ENCODE peak calls at places on chromosomes 7 and 10, in six cellular contexts. J is body of pancreas; U is pancreas; B is effector memory CD4-positive, alpha-beta T cell; P is A549; O is left ventricle myocardium inferior. S is an unnamed sample.

GRCh38 chr10:110426294-110427153 is 71.2 kb upstream of the DUSP5 start:
- DNase-seq in U (no peak), P (peak; percentile 68), J (peak; percentile 52), O (no peak), B (no peak), S (no peak)

GRCh38 chr10:59905066-59905734 is 1.2 kb downstream of the CCDC6 start:
- DNase-seq in O (no peak), U (peak; percentile 77), P (no peak), B (no peak), J (peak; percentile 57), S (no peak)

GRCh38 chr7:56493196-56493595 is 377.0 kb upstream of the NUPR2 start:
- DNase-seq in J (no peak), B (no peak), O (no peak), U (no peak), P (no peak), S (no peak)

GRCh38 chr10:125448596-125448995 is 234.4 kb downstream of the TEX36 start:
- DNase-seq in O (no peak), U (peak; percentile 74), P (peak; percentile 28), B (no peak), J (peak; percentile 26), S (no peak)

GRCh38 chr7:100684534-100685042 is 9.5 kb downstream of the GIGYF1 start:
- DNase-seq in P (no peak), O (no peak), J (no peak), U (no peak), B (no peak), S (no peak)

GRCh38 chr7:157004050-157004838 is 6.2 kb downstream of the MNX1 start:
- DNase-seq in P (no peak), U (no peak), O (no peak), J (peak; percentile 37), B (no peak), S (no peak)

GRCh38 chr10:67666416-67667043 is 29.5 kb downstream of the CTNNA3 start:
- DNase-seq in O (no peak), U (no peak), P (peak; percentile 22), J (no peak), B (no peak), S (peak; percentile 21)

GRCh38 chr7:815284-816216 is 16.7 kb upstream of the SUN1 start:
- DNase-seq in B (no peak), U (peak; percentile 72), O (no peak), P (peak; percentile 23), J (peak; percentile 36), S (no peak)

GRCh38 chr7:144403102-144403501 is 391 bp downstream of the NOBOX start:
- DNase-seq in U (no peak), O (no peak), B (no peak), P (no peak), J (no peak), S (no peak)

GRCh38 chr7:134782121-134782623 is 2.7 kb downstream of the CALD1 start:
- DNase-seq in J (no peak), B (no peak), P (no peak), U (no peak), O (no peak), S (no peak)
- H3K27ac ChIP-seq in J (no peak overlapping the region), B (no peak overlapping the region), P (no peak overlapping the region), U (no peak overlapping the region), O (peak overlapping the region; percentile 89), S (no peak overlapping the region)

GRCh38 chr10:21509391-21510217 is 15.9 kb downstream of the SKIDA1 start:
- DNase-seq in O (no peak), P (no peak), B (no peak), J (no peak), U (peak; percentile 56), S (no peak)

GRCh38 chr10:21510218-21511070 is 15.0 kb downstream of the SKIDA1 start:
- DNase-seq in P (no peak), J (no peak), B (no peak), O (no peak), U (peak; percentile 56), S (no peak)

GRCh38 chr10:21506351-21506750 is 19.1 kb downstream of the SKIDA1 start:
- DNase-seq in P (no peak), O (no peak), U (no peak), B (no peak), J (no peak), S (no peak)

GRCh38 chr10:21507066-21507669 is 18.3 kb downstream of the SKIDA1 start:
- DNase-seq in P (no peak), U (no peak), B (no peak), J (no peak), O (no peak), S (no peak)

DNA sequence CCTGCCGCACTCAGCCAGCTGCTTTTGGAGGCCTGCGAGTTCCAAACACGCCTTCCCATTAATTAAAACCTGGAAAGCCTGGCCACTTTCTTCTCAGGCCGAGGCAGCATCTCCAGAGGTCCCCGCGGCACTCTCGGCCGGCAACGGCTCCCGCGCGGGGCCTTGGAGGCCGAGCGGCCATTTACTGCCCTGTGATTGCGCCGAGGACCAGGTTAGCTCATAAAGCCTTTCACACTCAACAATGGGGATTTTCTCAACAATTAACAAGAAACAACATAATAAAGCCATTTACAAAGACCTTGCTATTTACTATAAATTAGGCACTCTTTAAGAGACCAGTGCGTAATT is 16.5 kb downstream of the SKIDA1 start:
- DNase-seq in J (no peak), B (no peak), U (no peak), P (no peak), O (no peak), S (no peak)
- H3K4me3 ChIP-seq in J (no peak overlapping the region), B (no peak overlapping the region), U (no peak overlapping the region), P (no peak overlapping the region), O (no peak overlapping the region), S (no peak overlapping the region)

GRCh38 chr10:88227342-88228018 is 355.6 kb downstream of the RNLS start:
- DNase-seq in B (no peak), U (no peak), J (peak; percentile 35), O (peak; percentile 37), P (no peak), S (no peak)
- H3K27ac ChIP-seq in B (no peak overlapping the region), U (no peak overlapping the region), J (no peak overlapping the region), O (peak overlapping the region; percentile 82), P (peak overlapping the region; percentile 44), S (no peak overlapping the region)

GRCh38 chr10:48468130-48468790 is 136.6 kb downstream of the ARHGAP22 start:
- DNase-seq in O (no peak), P (no peak), U (no peak), J (no peak), B (no peak), S (no peak)

GRCh38 chr10:48469516-48470020 is 135.3 kb downstream of the ARHGAP22 start:
- DNase-seq in J (no peak), B (no peak), O (no peak), P (no peak), U (peak; percentile 21), S (no peak)

GRCh38 chr10:48468866-48469511 is 135.9 kb downstream of the ARHGAP22 start:
- DNase-seq in P (no peak), O (no peak), J (no peak), B (no peak), U (peak; percentile 44), S (no peak)

GRCh38 chr10:48470893-48471805 is 133.7 kb downstream of the ARHGAP22 start:
- DNase-seq in J (no peak), P (no peak), B (no peak), O (no peak), U (peak; percentile 30), S (no peak)

GRCh38 chr10:48470115-48470892 is 134.6 kb downstream of the ARHGAP22 start:
- DNase-seq in U (no peak), P (no peak), B (no peak), O (no peak), J (no peak), S (no peak)
- H3K4me3 ChIP-seq in U (no peak overlapping the region), P (no peak overlapping the region), B (no peak overlapping the region), O (no peak overlapping the region), J (no peak overlapping the region), S (no peak overlapping the region)

GRCh38 chr7:26374665-26375373 is 83.2 kb downstream of the SNX10 start:
- DNase-seq in J (no peak), B (no peak), O (no peak), U (no peak), P (no peak), S (no peak)

GRCh38 chr7:26369519-26370385 is 78.1 kb downstream of the SNX10 start:
- DNase-seq in O (no peak), B (no peak), U (no peak), J (peak; percentile 48), P (peak; percentile 31), S (no peak)

GRCh38 chr7:26375604-26376207 is 84.0 kb downstream of the SNX10 start:
- DNase-seq in U (no peak), P (no peak), O (no peak), B (no peak), J (no peak), S (no peak)

GRCh38 chr7:26372738-26373137 is 81.1 kb downstream of the SNX10 start:
- DNase-seq in J (no peak), B (no peak), U (no peak), O (no peak), P (no peak), S (no peak)

DNA sequence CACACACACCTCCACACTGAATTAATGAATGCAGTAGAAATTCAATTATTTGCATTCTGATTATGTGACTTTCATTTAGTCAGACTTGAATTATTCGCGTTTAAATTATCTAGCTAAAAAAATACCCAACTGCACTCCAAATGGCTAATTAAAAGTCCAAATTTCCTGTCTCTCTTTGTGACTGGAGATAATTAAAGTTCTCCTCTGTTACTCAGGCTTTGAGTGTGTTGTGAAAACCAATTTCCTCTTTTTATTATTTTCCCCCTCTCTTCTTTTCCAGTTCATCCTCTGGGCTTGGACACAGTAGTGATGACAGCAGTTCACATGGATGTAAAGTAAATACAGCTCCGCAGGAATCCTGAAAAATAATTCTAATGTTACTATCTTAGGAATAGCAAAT is 80.5 kb downstream of the SNX10 start:
- DNase-seq in J (no peak), B (no peak), P (no peak), O (no peak), U (no peak), S (no peak)
- H3K27ac ChIP-seq in J (no peak overlapping the region), B (no peak overlapping the region), P (no peak overlapping the region), O (no peak overlapping the region), U (no peak overlapping the region), S (no peak overlapping the region)

GRCh38 chr7:12257582-12257981 is 46.5 kb downstream of the TMEM106B start:
- DNase-seq in B (no peak), J (no peak), P (no peak), O (no peak), U (no peak), S (peak; percentile 68)
- H3K4me3 ChIP-seq in B (peak overlapping the region; percentile 43), J (no peak overlapping the region), P (no peak overlapping the region), O (peak overlapping the region; percentile 34), U (no peak overlapping the region), S (peak overlapping the region; percentile 26)